ENCODE peak calls at places on chromosomes 12 and 14, in seven cellular contexts. One of them, this sample, is unnamed. For H3K4me1 and H3K27me3, the result is how much of the 10 kb centered on the place peaks cover.

GRCh38 chr14:101222362-101223090 is 319.0 kb upstream of the RTL1 start:
- DNase-seq in CD8-positive, alpha-beta memory T cell: no peak
- DNase-seq in effector memory CD4-positive, alpha-beta T cell: no peak
- DNase-seq in testis: no peak
- DNase-seq in endodermal cell: peak
- DNase-seq in GM23248: no peak
- DNase-seq in CD4-positive, CD25-positive, alpha-beta regulatory T cell: no peak
- DNase-seq in this sample: no peak

GRCh38 chr12:131902332-131903241 is 8.2 kb downstream of the ULK1 start:
- DNase-seq in CD8-positive, alpha-beta memory T cell: no peak
- DNase-seq in effector memory CD4-positive, alpha-beta T cell: no peak
- DNase-seq in testis: no peak
- DNase-seq in endodermal cell: no peak
- DNase-seq in GM23248: no peak
- DNase-seq in CD4-positive, CD25-positive, alpha-beta regulatory T cell: no peak
- DNase-seq in this sample: no peak

GRCh38 chr12:120468271-120468845 is 1.2 kb downstream of the SRSF9 start:
- DNase-seq in CD8-positive, alpha-beta memory T cell: no peak
- DNase-seq in effector memory CD4-positive, alpha-beta T cell: no peak
- DNase-seq in testis: peak
- DNase-seq in endodermal cell: peak
- DNase-seq in GM23248: peak
- DNase-seq in CD4-positive, CD25-positive, alpha-beta regulatory T cell: peak
- DNase-seq in this sample: peak

GRCh38 chr12:84911331-84912190 is 1.0 kb downstream of the SLC6A15 start:
- DNase-seq in CD8-positive, alpha-beta memory T cell: no peak
- DNase-seq in effector memory CD4-positive, alpha-beta T cell: no peak
- DNase-seq in testis: peak
- DNase-seq in endodermal cell: peak
- DNase-seq in GM23248: peak
- DNase-seq in CD4-positive, CD25-positive, alpha-beta regulatory T cell: no peak
- DNase-seq in this sample: no peak

GRCh38 chr14:97603201-97603600 is 806.0 kb downstream of the VRK1 start:
- DNase-seq in CD8-positive, alpha-beta memory T cell: peak
- DNase-seq in effector memory CD4-positive, alpha-beta T cell: peak
- DNase-seq in testis: no peak
- DNase-seq in endodermal cell: no peak
- DNase-seq in GM23248: no peak
- DNase-seq in CD4-positive, CD25-positive, alpha-beta regulatory T cell: peak
- DNase-seq in this sample: no peak

GRCh38 chr14:67187210-67187609 is 2.0 kb upstream of the GARIN2 start:
- DNase-seq in CD8-positive, alpha-beta memory T cell: no peak
- DNase-seq in effector memory CD4-positive, alpha-beta T cell: no peak
- DNase-seq in testis: no peak
- DNase-seq in endodermal cell: no peak
- DNase-seq in GM23248: peak
- DNase-seq in CD4-positive, CD25-positive, alpha-beta regulatory T cell: no peak
- DNase-seq in this sample: no peak

GRCh38 chr14:74524076-74524812 is 30.7 kb downstream of the ISCA2 start:
- DNase-seq in CD8-positive, alpha-beta memory T cell: no peak
- DNase-seq in effector memory CD4-positive, alpha-beta T cell: no peak
- DNase-seq in testis: no peak
- DNase-seq in endodermal cell: no peak
- DNase-seq in GM23248: peak
- DNase-seq in CD4-positive, CD25-positive, alpha-beta regulatory T cell: no peak
- DNase-seq in this sample: no peak

GRCh38 chr12:25970916-25971674 is 12.6 kb downstream of the RASSF8 start:
- DNase-seq in CD8-positive, alpha-beta memory T cell: no peak
- DNase-seq in effector memory CD4-positive, alpha-beta T cell: no peak
- DNase-seq in testis: no peak
- DNase-seq in endodermal cell: no peak
- DNase-seq in GM23248: peak
- DNase-seq in CD4-positive, CD25-positive, alpha-beta regulatory T cell: no peak
- DNase-seq in this sample: no peak

GRCh38 chr14:31286456-31287293 is 79.1 kb upstream of the HECTD1 start:
- DNase-seq in CD8-positive, alpha-beta memory T cell: no peak
- DNase-seq in effector memory CD4-positive, alpha-beta T cell: no peak
- DNase-seq in testis: no peak
- DNase-seq in endodermal cell: peak
- DNase-seq in GM23248: no peak
- DNase-seq in CD4-positive, CD25-positive, alpha-beta regulatory T cell: peak
- DNase-seq in this sample: no peak

GRCh38 chr14:96151242-96151641 is 53.4 kb upstream of the BDKRB2 start:
- DNase-seq in CD8-positive, alpha-beta memory T cell: no peak
- DNase-seq in effector memory CD4-positive, alpha-beta T cell: no peak
- DNase-seq in testis: no peak
- DNase-seq in endodermal cell: peak
- DNase-seq in GM23248: no peak
- DNase-seq in CD4-positive, CD25-positive, alpha-beta regulatory T cell: no peak
- DNase-seq in this sample: no peak

GRCh38 chr12:92928431-92928961 is 599 bp downstream of the EEA1 start:
- DNase-seq in CD8-positive, alpha-beta memory T cell: peak
- DNase-seq in effector memory CD4-positive, alpha-beta T cell: peak
- DNase-seq in testis: peak
- DNase-seq in endodermal cell: peak
- DNase-seq in GM23248: peak
- DNase-seq in CD4-positive, CD25-positive, alpha-beta regulatory T cell: peak
- DNase-seq in this sample: peak

GRCh38 chr12:40827923-40828592 is 135.8 kb downstream of the CNTN1 start:
- DNase-seq in CD8-positive, alpha-beta memory T cell: no peak
- DNase-seq in effector memory CD4-positive, alpha-beta T cell: no peak
- DNase-seq in testis: no peak
- DNase-seq in endodermal cell: peak
- DNase-seq in GM23248: no peak
- DNase-seq in CD4-positive, CD25-positive, alpha-beta regulatory T cell: no peak
- DNase-seq in this sample: no peak

GRCh38 chr14:72710212-72710611 is 183.7 kb downstream of the DPF3 start:
- DNase-seq in CD8-positive, alpha-beta memory T cell: no peak
- DNase-seq in effector memory CD4-positive, alpha-beta T cell: no peak
- DNase-seq in testis: peak
- DNase-seq in endodermal cell: no peak
- DNase-seq in GM23248: peak
- DNase-seq in CD4-positive, CD25-positive, alpha-beta regulatory T cell: no peak
- DNase-seq in this sample: no peak

GRCh38 chr14:34931206-34931605 is 51.6 kb upstream of the SRP54 start:
- DNase-seq in CD8-positive, alpha-beta memory T cell: peak
- DNase-seq in effector memory CD4-positive, alpha-beta T cell: peak
- DNase-seq in testis: no peak
- DNase-seq in endodermal cell: no peak
- DNase-seq in GM23248: peak
- DNase-seq in CD4-positive, CD25-positive, alpha-beta regulatory T cell: peak
- DNase-seq in this sample: no peak

GRCh38 chr12:96194901-96195844 is 998 bp downstream of the ELK3 start:
- DNase-seq in CD8-positive, alpha-beta memory T cell: peak
- DNase-seq in effector memory CD4-positive, alpha-beta T cell: peak
- DNase-seq in testis: peak
- DNase-seq in endodermal cell: peak
- DNase-seq in GM23248: peak
- DNase-seq in CD4-positive, CD25-positive, alpha-beta regulatory T cell: peak
- DNase-seq in this sample: peak

GRCh38 chr14:24233538-24233866 is 773 bp downstream of the GMPR2 start:
- DNase-seq in CD8-positive, alpha-beta memory T cell: no peak
- DNase-seq in effector memory CD4-positive, alpha-beta T cell: no peak
- DNase-seq in testis: no peak
- DNase-seq in endodermal cell: peak
- DNase-seq in GM23248: no peak
- DNase-seq in CD4-positive, CD25-positive, alpha-beta regulatory T cell: no peak
- DNase-seq in this sample: no peak

GRCh38 chr12:17478908-17479673 is 610.9 kb downstream of the RERGL start:
- DNase-seq in CD8-positive, alpha-beta memory T cell: no peak
- DNase-seq in effector memory CD4-positive, alpha-beta T cell: no peak
- DNase-seq in testis: no peak
- DNase-seq in endodermal cell: no peak
- DNase-seq in GM23248: no peak
- DNase-seq in CD4-positive, CD25-positive, alpha-beta regulatory T cell: no peak
- DNase-seq in this sample: no peak

GRCh38 chr14:99752486-99753121 is 40.6 kb upstream of the EML1 start:
- DNase-seq in CD8-positive, alpha-beta memory T cell: no peak
- DNase-seq in effector memory CD4-positive, alpha-beta T cell: no peak
- DNase-seq in testis: no peak
- DNase-seq in endodermal cell: no peak
- DNase-seq in GM23248: peak
- DNase-seq in CD4-positive, CD25-positive, alpha-beta regulatory T cell: no peak
- DNase-seq in this sample: no peak

GRCh38 chr12:94561943-94562411 is 88.4 kb downstream of the TMCC3 start:
- DNase-seq in CD8-positive, alpha-beta memory T cell: no peak
- DNase-seq in effector memory CD4-positive, alpha-beta T cell: no peak
- DNase-seq in testis: peak
- DNase-seq in endodermal cell: peak
- DNase-seq in GM23248: no peak
- DNase-seq in CD4-positive, CD25-positive, alpha-beta regulatory T cell: peak
- DNase-seq in this sample: no peak

GRCh38 chr14:67502867-67503266 is 14.3 kb upstream of the TMEM229B start:
- DNase-seq in CD8-positive, alpha-beta memory T cell: no peak
- DNase-seq in effector memory CD4-positive, alpha-beta T cell: no peak
- DNase-seq in testis: no peak
- DNase-seq in endodermal cell: no peak
- DNase-seq in GM23248: no peak
- DNase-seq in CD4-positive, CD25-positive, alpha-beta regulatory T cell: no peak
- DNase-seq in this sample: no peak

GRCh38 chr12:96578526-96579125 is 89.2 kb downstream of the CFAP54 start:
- DNase-seq in CD8-positive, alpha-beta memory T cell: no peak
- DNase-seq in effector memory CD4-positive, alpha-beta T cell: no peak
- DNase-seq in testis: no peak
- DNase-seq in endodermal cell: no peak
- DNase-seq in GM23248: peak
- DNase-seq in CD4-positive, CD25-positive, alpha-beta regulatory T cell: peak
- DNase-seq in this sample: no peak

GRCh38 chr14:21069388-21070082 is 569 bp upstream of the ARHGEF40 start:
- DNase-seq in CD8-positive, alpha-beta memory T cell: no peak
- DNase-seq in effector memory CD4-positive, alpha-beta T cell: peak
- DNase-seq in testis: peak
- DNase-seq in endodermal cell: peak
- DNase-seq in GM23248: peak
- DNase-seq in CD4-positive, CD25-positive, alpha-beta regulatory T cell: no peak
- DNase-seq in this sample: no peak

GRCh38 chr12:7602287-7602686 is 63.4 kb downstream of the APOBEC1 start:
- DNase-seq in CD8-positive, alpha-beta memory T cell: no peak
- DNase-seq in effector memory CD4-positive, alpha-beta T cell: no peak
- DNase-seq in testis: no peak
- DNase-seq in endodermal cell: no peak
- DNase-seq in GM23248: peak
- DNase-seq in CD4-positive, CD25-positive, alpha-beta regulatory T cell: no peak
- DNase-seq in this sample: no peak

GRCh38 chr14:80638620-80639215 is 302.8 kb downstream of the CEP128 start:
- DNase-seq in CD8-positive, alpha-beta memory T cell: no peak
- DNase-seq in effector memory CD4-positive, alpha-beta T cell: no peak
- DNase-seq in testis: no peak
- DNase-seq in endodermal cell: no peak
- DNase-seq in GM23248: peak
- DNase-seq in CD4-positive, CD25-positive, alpha-beta regulatory T cell: no peak
- DNase-seq in this sample: no peak

GRCh38 chr14:68547305-68548193 is 245.3 kb downstream of the ZFP36L1 start:
- DNase-seq in CD8-positive, alpha-beta memory T cell: no peak
- DNase-seq in effector memory CD4-positive, alpha-beta T cell: no peak
- DNase-seq in testis: peak
- DNase-seq in endodermal cell: no peak
- DNase-seq in GM23248: peak
- DNase-seq in CD4-positive, CD25-positive, alpha-beta regulatory T cell: no peak
- DNase-seq in this sample: peak

GRCh38 chr14:21917699-21918436 is 244.2 kb upstream of the OR4E1 start:
- DNase-seq in CD8-positive, alpha-beta memory T cell: peak
- DNase-seq in effector memory CD4-positive, alpha-beta T cell: peak
- DNase-seq in testis: peak
- DNase-seq in endodermal cell: peak
- DNase-seq in GM23248: peak
- DNase-seq in CD4-positive, CD25-positive, alpha-beta regulatory T cell: peak
- DNase-seq in this sample: no peak

GRCh38 chr14:99215277-99215676 is 56.7 kb downstream of the BCL11B start:
- DNase-seq in CD8-positive, alpha-beta memory T cell: no peak
- DNase-seq in effector memory CD4-positive, alpha-beta T cell: no peak
- DNase-seq in testis: no peak
- DNase-seq in endodermal cell: no peak
- DNase-seq in GM23248: peak
- DNase-seq in CD4-positive, CD25-positive, alpha-beta regulatory T cell: no peak
- DNase-seq in this sample: no peak

GRCh38 chr12:125120566-125120965 is 55.3 kb downstream of the AACS start:
- DNase-seq in CD8-positive, alpha-beta memory T cell: no peak
- DNase-seq in effector memory CD4-positive, alpha-beta T cell: no peak
- DNase-seq in testis: no peak
- DNase-seq in endodermal cell: no peak
- DNase-seq in GM23248: no peak
- DNase-seq in CD4-positive, CD25-positive, alpha-beta regulatory T cell: no peak
- DNase-seq in this sample: no peak
- H3K4me3 ChIP-seq in CD8-positive, alpha-beta memory T cell: no peak
- H3K4me3 ChIP-seq in effector memory CD4-positive, alpha-beta T cell: no peak
- H3K4me3 ChIP-seq in testis: no peak
- H3K4me3 ChIP-seq in endodermal cell: no peak
- H3K4me3 ChIP-seq in GM23248: no peak
- H3K4me3 ChIP-seq in CD4-positive, CD25-positive, alpha-beta regulatory T cell: no peak
- H3K4me3 ChIP-seq in this sample: no peak

GRCh38 chr12:108304633-108305032 is 34.5 kb downstream of the CMKLR1 start:
- DNase-seq in CD8-positive, alpha-beta memory T cell: no peak
- DNase-seq in effector memory CD4-positive, alpha-beta T cell: no peak
- DNase-seq in testis: no peak
- DNase-seq in endodermal cell: peak
- DNase-seq in GM23248: no peak
- DNase-seq in CD4-positive, CD25-positive, alpha-beta regulatory T cell: no peak
- DNase-seq in this sample: no peak
- H3K4me1 ChIP-seq in CD8-positive, alpha-beta memory T cell: under half
- H3K4me1 ChIP-seq in effector memory CD4-positive, alpha-beta T cell: under half
- H3K4me1 ChIP-seq in testis: under half
- H3K4me1 ChIP-seq in endodermal cell: under half
- H3K4me1 ChIP-seq in GM23248: half or more
- H3K4me1 ChIP-seq in CD4-positive, CD25-positive, alpha-beta regulatory T cell: half or more
- H3K4me1 ChIP-seq in this sample: under half

GRCh38 chr14:60647081-60647836 is 2.0 kb downstream of the SIX1 start:
- DNase-seq in CD8-positive, alpha-beta memory T cell: no peak
- DNase-seq in effector memory CD4-positive, alpha-beta T cell: no peak
- DNase-seq in testis: no peak
- DNase-seq in endodermal cell: peak
- DNase-seq in GM23248: peak
- DNase-seq in CD4-positive, CD25-positive, alpha-beta regulatory T cell: no peak
- DNase-seq in this sample: no peak
- H3K27me3 ChIP-seq in CD8-positive, alpha-beta memory T cell: half or more
- H3K27me3 ChIP-seq in effector memory CD4-positive, alpha-beta T cell: half or more
- H3K27me3 ChIP-seq in testis: under half
- H3K27me3 ChIP-seq in endodermal cell: half or more
- H3K27me3 ChIP-seq in GM23248: under half
- H3K27me3 ChIP-seq in CD4-positive, CD25-positive, alpha-beta regulatory T cell: half or more
- H3K27me3 ChIP-seq in this sample: under half

DNA sequence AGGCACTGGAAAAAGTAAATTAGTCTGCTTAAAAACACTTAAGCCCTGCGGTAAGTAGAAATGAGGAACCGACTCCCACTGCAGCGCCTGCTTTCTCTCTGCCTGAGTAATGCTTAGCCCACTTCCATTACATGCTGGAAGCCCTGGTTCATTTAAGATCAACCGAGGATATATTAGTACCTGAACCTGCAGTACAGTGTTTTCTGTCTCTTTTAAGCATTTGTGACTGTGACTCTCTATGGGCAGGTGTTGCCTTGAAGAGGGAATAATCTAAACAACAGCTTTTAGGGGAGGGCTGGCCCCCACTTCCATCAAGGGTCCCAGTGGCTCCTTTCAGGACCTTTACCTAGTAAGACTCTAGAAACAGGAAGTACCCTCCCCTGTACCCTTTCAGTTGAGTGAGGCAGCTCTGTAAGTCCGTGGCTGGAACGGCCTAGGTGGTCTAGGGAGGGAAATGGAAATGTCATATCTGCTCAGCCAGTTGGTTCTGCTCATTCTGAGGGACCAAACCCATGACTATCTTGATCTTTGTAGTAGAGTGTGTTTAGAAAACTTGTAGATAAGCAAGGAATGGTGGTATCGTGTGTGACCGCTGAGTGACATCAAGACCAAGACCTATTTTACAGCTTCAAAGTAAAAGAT is 56.2 kb downstream of the FNTB start:
- DNase-seq in CD8-positive, alpha-beta memory T cell: no peak
- DNase-seq in effector memory CD4-positive, alpha-beta T cell: no peak
- DNase-seq in testis: no peak
- DNase-seq in endodermal cell: no peak
- DNase-seq in GM23248: no peak
- DNase-seq in CD4-positive, CD25-positive, alpha-beta regulatory T cell: no peak
- DNase-seq in this sample: no peak
- H3K4me3 ChIP-seq in CD8-positive, alpha-beta memory T cell: no peak
- H3K4me3 ChIP-seq in effector memory CD4-positive, alpha-beta T cell: no peak
- H3K4me3 ChIP-seq in testis: no peak
- H3K4me3 ChIP-seq in endodermal cell: no peak
- H3K4me3 ChIP-seq in GM23248: no peak
- H3K4me3 ChIP-seq in CD4-positive, CD25-positive, alpha-beta regulatory T cell: no peak
- H3K4me3 ChIP-seq in this sample: no peak